ENCODE peak calls at places on chromosomes 1 and 21, in eight cellular contexts. E is upper lobe of right lung, D is aorta, X is thoracic aorta, J is H9, V is lung, G is caudate nucleus, P is body of pancreas. I is an unnamed sample.

GRCh38 chr1:13965770-13966398 is 265.9 kb downstream of the PRDM2 start:
- DNase-seq in P (peak; percentile 61), J (peak; percentile 82), V (peak; percentile 44), G (peak; percentile 35), D (no peak), E (no peak), X (no peak), I (no peak)

GRCh38 chr1:28139033-28139712 is 37.3 kb downstream of the PTAFR start:
- DNase-seq in P (no peak), E (no peak), X (no peak), V (no peak), G (no peak), D (no peak), J (no peak), I (no peak)

GRCh38 chr1:221712198-221712684 is 29.6 kb downstream of the DUSP10 start:
- DNase-seq in V (no peak), X (no peak), D (no peak), E (no peak), P (no peak), J (no peak), G (no peak), I (no peak)

GRCh38 chr1:9744106-9744799 is 79.5 kb downstream of the CLSTN1 start:
- DNase-seq in P (no peak), E (no peak), V (no peak), X (no peak), G (no peak), D (peak; percentile 61), J (no peak), I (no peak)

GRCh38 chr1:109371271-109371739 is 26.4 kb downstream of the SORT1 start:
- DNase-seq in V (no peak), J (no peak), P (no peak), D (no peak), X (no peak), E (no peak), G (no peak), I (no peak)

GRCh38 chr1:3219005-3219724 is 150.2 kb downstream of the PRDM16 start:
- DNase-seq in V (peak; percentile 73), D (peak; percentile 93), E (peak; percentile 86), G (peak; percentile 82), X (peak; percentile 60), J (no peak), P (peak; percentile 94), I (no peak)

GRCh38 chr1:240611619-240612490 is at the start of gene GREM2:
- DNase-seq in P (peak; percentile 50), V (peak; percentile 34), E (peak; percentile 73), X (no peak), D (peak; percentile 80), J (peak; percentile 74), G (peak; percentile 50), I (peak; percentile 24)

GRCh38 chr1:9112961-9113880 is 15.7 kb downstream of the GPR157 start:
- DNase-seq in E (no peak), D (no peak), G (no peak), X (no peak), V (no peak), P (no peak), J (no peak), I (no peak)

GRCh38 chr1:119290297-119290696 is 78.3 kb upstream of the HAO2 start:
- DNase-seq in X (no peak), E (no peak), G (no peak), D (no peak), P (no peak), V (no peak), J (no peak), I (no peak)

GRCh38 chr1:230515451-230516145 is 89.5 kb upstream of the PGBD5 start:
- DNase-seq in P (peak; percentile 47), E (no peak), D (no peak), X (no peak), G (no peak), J (peak; percentile 43), V (no peak), I (no peak)

GRCh38 chr1:100552031-100552430 is 14.1 kb downstream of the GPR88 start:
- DNase-seq in E (no peak), X (no peak), G (no peak), V (no peak), J (no peak), D (no peak), P (no peak), I (no peak)

GRCh38 chr1:182925661-182926060 is 27.3 kb downstream of the SHCBP1L start:
- DNase-seq in D (no peak), G (no peak), V (no peak), P (no peak), X (no peak), E (no peak), J (no peak), I (no peak)

GRCh38 chr1:53562983-53563379 is 103.8 kb downstream of the DMRTB1 start:
- DNase-seq in G (no peak), J (no peak), V (no peak), D (peak; percentile 11), P (no peak), X (no peak), E (no peak), I (no peak)

GRCh38 chr1:181969902-181970301 is 91.6 kb downstream of the ZNF648 start:
- DNase-seq in P (no peak), D (no peak), V (no peak), J (peak; percentile 89), G (no peak), E (no peak), X (no peak), I (no peak)

GRCh38 chr1:93874025-93874651 is 4.9 kb downstream of the DNTTIP2 start:
- DNase-seq in V (no peak), J (no peak), X (no peak), P (no peak), G (no peak), D (no peak), E (no peak), I (no peak)

GRCh38 chr1:1291611-1292441 is 11.6 kb downstream of the SCNN1D start:
- DNase-seq in D (no peak), P (peak; percentile 91), J (peak; percentile 84), V (peak; percentile 74), E (peak; percentile 82), G (peak; percentile 12), X (no peak), I (peak; percentile 72)

GRCh38 chr1:32878183-32878582 is 7.5 kb upstream of the FNDC5 start:
- DNase-seq in G (peak; percentile 33), D (peak; percentile 56), P (no peak), E (no peak), V (no peak), X (no peak), J (no peak), I (no peak)

GRCh38 chr1:53526451-53527101 is 67.4 kb downstream of the DMRTB1 start:
- DNase-seq in E (no peak), X (no peak), G (no peak), J (no peak), D (peak; percentile 90), P (peak; percentile 52), V (no peak), I (no peak)

GRCh38 chr1:115338457-115338820 is 390 bp upstream of the NGF start:
- DNase-seq in G (no peak), E (peak; percentile 64), X (no peak), P (no peak), V (no peak), D (peak; percentile 78), J (peak; percentile 77), I (no peak)
- H3K27ac ChIP-seq in G (no peak overlapping the region), E (no peak overlapping the region), X (peak overlapping the region; percentile 83), P (no peak overlapping the region), V (no peak overlapping the region), D (no peak overlapping the region), J (no peak overlapping the region), I (no peak overlapping the region)

GRCh38 chr1:31658721-31659120 is 14.0 kb upstream of the PEF1 start:
- DNase-seq in V (no peak), E (no peak), G (no peak), P (no peak), D (peak; percentile 62), J (no peak), X (no peak), I (no peak)
- H3K27ac ChIP-seq in V (no peak overlapping the region), E (no peak overlapping the region), G (no peak overlapping the region), P (no peak overlapping the region), D (no peak overlapping the region), J (no peak overlapping the region), X (no peak overlapping the region), I (no peak overlapping the region)

GRCh38 chr1:156897078-156897825 is 3.7 kb downstream of the PEAR1 start:
- DNase-seq in G (no peak), E (no peak), V (no peak), D (no peak), X (no peak), J (no peak), P (no peak), I (no peak)
- H3K27ac ChIP-seq in G (peak overlapping the region; percentile 13), E (peak overlapping the region; percentile 63), V (peak overlapping the region; percentile 10), D (no peak overlapping the region), X (no peak overlapping the region), J (no peak overlapping the region), P (peak overlapping the region; percentile 25), I (no peak overlapping the region)

GRCh38 chr21:33688343-33688742 is 46.0 kb downstream of the ITSN1 start:
- DNase-seq in G (no peak), P (no peak), D (no peak), J (no peak), V (no peak), E (no peak), X (no peak), I (no peak)

GRCh38 chr21:33684923-33685560 is 42.7 kb downstream of the ITSN1 start:
- DNase-seq in E (no peak), J (no peak), P (no peak), V (no peak), D (no peak), G (no peak), X (no peak), I (no peak)

GRCh38 chr21:33685613-33686197 is 43.4 kb downstream of the ITSN1 start:
- DNase-seq in X (no peak), J (no peak), V (no peak), G (no peak), P (no peak), E (no peak), D (no peak), I (no peak)

GRCh38 chr21:33687634-33688033 is 45.3 kb downstream of the ITSN1 start:
- DNase-seq in V (no peak), E (no peak), X (no peak), G (no peak), D (no peak), J (no peak), P (no peak), I (no peak)

DNA sequence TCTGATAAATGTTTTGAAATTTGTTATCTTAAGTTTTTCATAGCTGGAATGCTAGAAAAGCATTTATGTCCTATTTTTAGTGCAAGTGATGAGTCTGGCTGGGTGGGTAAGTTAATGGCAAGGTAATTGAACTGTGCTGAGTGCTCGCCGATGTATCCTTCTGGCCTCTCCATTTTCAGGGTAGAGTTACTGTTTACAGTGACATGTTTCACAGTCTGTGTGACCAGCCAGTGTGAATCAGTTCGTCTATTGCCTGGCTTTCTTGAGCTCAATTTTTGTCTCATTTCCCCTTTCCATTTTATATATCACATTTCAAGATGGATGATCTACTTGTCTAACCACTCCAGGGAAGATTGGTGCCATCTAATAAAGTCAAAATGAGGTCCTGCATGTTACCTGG is 44.1 kb downstream of the ITSN1 start:
- DNase-seq in G (no peak), E (no peak), J (no peak), D (no peak), X (no peak), P (no peak), V (no peak), I (no peak)
- H3K27ac ChIP-seq in G (no peak overlapping the region), E (no peak overlapping the region), J (peak overlapping the region; percentile 67), D (peak overlapping the region; percentile 76), X (peak overlapping the region; percentile 32), P (no peak overlapping the region), V (no peak overlapping the region), I (no peak overlapping the region)